ENCODE peak calls at places on chromosomes 7 and 10, in eight cellular contexts. I is cardiac muscle cell, F is fibroblast of lung, E is GM20000, Y is heart right ventricle, G is hepatocyte, A is left ventricle myocardium inferior, T is body of pancreas. O is an unnamed sample.

GRCh38 chr7:42843209-42843800 is 68.6 kb downstream of the C7orf25 start:
- DNase-seq in I (peak), F (peak), E (peak), Y (peak), G (peak), A (peak), T (peak), O (peak)

GRCh38 chr7:135217645-135218509 is 6.6 kb upstream of the WDR91 start:
- DNase-seq in I (no peak), F (no peak), E (no peak), Y (no peak), G (peak), A (no peak), T (peak), O (no peak)

GRCh38 chr7:66894463-66895080 is 26.5 kb upstream of the TMEM248 start:
- DNase-seq in I (peak), F (peak), E (peak), Y (no peak), G (peak), A (no peak), T (no peak), O (no peak)

GRCh38 chr7:154646126-154647013 is 356.6 kb downstream of the PAXIP1 start:
- DNase-seq in I (no peak), F (peak), E (no peak), Y (no peak), G (no peak), A (no peak), T (no peak), O (no peak)

GRCh38 chr10:107160866-107161265 is 3.6 kb downstream of the SORCS1 start:
- DNase-seq in I (no peak), F (no peak), E (no peak), Y (no peak), G (no peak), A (no peak), T (no peak), O (no peak)

GRCh38 chr10:99920486-99920885 is 89.3 kb downstream of the DNMBP start:
- DNase-seq in I (no peak), F (no peak), E (no peak), Y (no peak), G (no peak), A (no peak), T (peak), O (no peak)

GRCh38 chr10:119667562-119668328 is 16.6 kb downstream of the BAG3 start:
- DNase-seq in I (peak), F (peak), E (no peak), Y (peak), G (peak), A (peak), T (peak), O (no peak)

GRCh38 chr10:36888925-36889573 is 236.3 kb upstream of the ANKRD30A start:
- DNase-seq in I (peak), F (no peak), E (peak), Y (no peak), G (peak), A (no peak), T (peak), O (peak)

GRCh38 chr7:47441796-47442744 is 139.8 kb downstream of the TNS3 start:
- DNase-seq in I (peak), F (peak), E (no peak), Y (no peak), G (no peak), A (no peak), T (no peak), O (no peak)

GRCh38 chr7:147774461-147774860 is 816.1 kb upstream of the C7orf33 start:
- DNase-seq in I (no peak), F (no peak), E (no peak), Y (no peak), G (no peak), A (no peak), T (no peak), O (no peak)

GRCh38 chr10:46001187-46001756 is 29.0 kb downstream of the TIMM23 start:
- DNase-seq in I (no peak), F (no peak), E (no peak), Y (no peak), G (no peak), A (no peak), T (no peak), O (no peak)

GRCh38 chr10:49280001-49280408 is 19.0 kb upstream of the C10orf71 start:
- DNase-seq in I (peak), F (peak), E (no peak), Y (no peak), G (no peak), A (no peak), T (no peak), O (peak)

GRCh38 chr10:21673668-21674067 is 139.6 kb downstream of the MLLT10 start:
- DNase-seq in I (no peak), F (no peak), E (no peak), Y (no peak), G (no peak), A (no peak), T (no peak), O (no peak)

GRCh38 chr10:102118867-102119266 is 1.3 kb downstream of the LDB1 start:
- DNase-seq in I (peak), F (peak), E (no peak), Y (peak), G (no peak), A (no peak), T (peak), O (peak)

GRCh38 chr7:151100921-151101320 is 14.6 kb downstream of the AGAP3 start:
- DNase-seq in I (no peak), F (no peak), E (no peak), Y (no peak), G (no peak), A (no peak), T (no peak), O (no peak)

GRCh38 chr10:117477961-117478670 is 64.4 kb upstream of the EMX2 start:
- DNase-seq in I (peak), F (peak), E (no peak), Y (no peak), G (peak), A (no peak), T (no peak), O (no peak)

GRCh38 chr10:106189254-106189653 is 975.3 kb downstream of the SORCS1 start:
- DNase-seq in I (peak), F (peak), E (peak), Y (no peak), G (peak), A (no peak), T (peak), O (peak)

GRCh38 chr7:147519062-147519461 is 1071.5 kb upstream of the C7orf33 start:
- DNase-seq in I (peak), F (no peak), E (no peak), Y (no peak), G (peak), A (no peak), T (no peak), O (no peak)

GRCh38 chr10:100890696-100891271 is 22.0 kb upstream of the SLF2 start:
- DNase-seq in I (peak), F (peak), E (no peak), Y (no peak), G (peak), A (no peak), T (no peak), O (no peak)

GRCh38 chr10:3889961-3890522 is 105.0 kb upstream of the KLF6 start:
- DNase-seq in I (peak), F (peak), E (no peak), Y (no peak), G (peak), A (no peak), T (no peak), O (no peak)

GRCh38 chr10:36538945-36539586 is 586.3 kb upstream of the ANKRD30A start:
- DNase-seq in I (peak), F (peak), E (no peak), Y (no peak), G (peak), A (no peak), T (no peak), O (no peak)

GRCh38 chr7:23593706-23594105 is 3.5 kb upstream of the CCDC126 start:
- DNase-seq in I (no peak), F (no peak), E (peak), Y (no peak), G (no peak), A (no peak), T (no peak), O (peak)

GRCh38 chr7:98202367-98203195 is 8.7 kb upstream of the BHLHA15 start:
- DNase-seq in I (no peak), F (no peak), E (peak), Y (no peak), G (no peak), A (no peak), T (no peak), O (peak)

GRCh38 chr7:30028749-30029635 is 780 bp downstream of the PLEKHA8 start:
- DNase-seq in I (peak), F (peak), E (peak), Y (peak), G (peak), A (peak), T (peak), O (peak)

GRCh38 chr7:149199234-149199990 is 4.1 kb downstream of the ZNF282 start:
- DNase-seq in I (no peak), F (peak), E (no peak), Y (no peak), G (no peak), A (no peak), T (no peak), O (no peak)

GRCh38 chr7:104901239-104901638 is 112.8 kb upstream of the KMT2E start:
- DNase-seq in I (no peak), F (no peak), E (no peak), Y (no peak), G (no peak), A (no peak), T (no peak), O (no peak)

GRCh38 chr10:129945941-129946760 is 17.9 kb downstream of the EBF3 start:
- DNase-seq in I (peak), F (no peak), E (no peak), Y (no peak), G (no peak), A (peak), T (no peak), O (no peak)

GRCh38 chr7:105759670-105760548 is 116.5 kb downstream of the ATXN7L1 start:
- DNase-seq in I (peak), F (peak), E (no peak), Y (peak), G (peak), A (no peak), T (peak), O (peak)

GRCh38 chr10:103598654-103599115 is 105.2 kb downstream of the NEURL1 start:
- DNase-seq in I (peak), F (peak), E (peak), Y (no peak), G (peak), A (no peak), T (peak), O (peak)

GRCh38 chr10:624605-625334 is 64.7 kb downstream of the DIP2C start:
- DNase-seq in I (peak), F (peak), E (no peak), Y (peak), G (peak), A (peak), T (peak), O (no peak)

GRCh38 chr7:45923290-45923689 is 2.2 kb upstream of the IGFBP3 start:
- DNase-seq in I (peak), F (peak), E (peak), Y (peak), G (peak), A (peak), T (peak), O (peak)

GRCh38 chr10:14422431-14422830 is 91.7 kb upstream of the FRMD4A start:
- DNase-seq in I (no peak), F (no peak), E (no peak), Y (no peak), G (no peak), A (no peak), T (no peak), O (no peak)

GRCh38 chr10:35236739-35237138 is 99.6 kb upstream of the CCNY start:
- DNase-seq in I (peak), F (peak), E (no peak), Y (no peak), G (peak), A (no peak), T (no peak), O (no peak)

GRCh38 chr7:153847828-153848227 is 204.4 kb upstream of the DPP6 start:
- DNase-seq in I (no peak), F (no peak), E (no peak), Y (no peak), G (no peak), A (no peak), T (no peak), O (no peak)

GRCh38 chr7:45092100-45092930 is 3.5 kb upstream of the NACAD start:
- DNase-seq in I (no peak), F (peak), E (no peak), Y (no peak), G (no peak), A (no peak), T (no peak), O (no peak)

GRCh38 chr10:13721486-13721885 is 134.7 kb downstream of the PRPF18 start:
- DNase-seq in I (no peak), F (no peak), E (no peak), Y (no peak), G (no peak), A (no peak), T (no peak), O (no peak)

GRCh38 chr10:103835121-103836045 is 20.0 kb downstream of the SH3PXD2A start:
- DNase-seq in I (peak), F (peak), E (no peak), Y (peak), G (peak), A (peak), T (peak), O (no peak)

GRCh38 chr10:92074126-92074887 is 150.7 kb downstream of the BTAF1 start:
- DNase-seq in I (peak), F (no peak), E (no peak), Y (no peak), G (no peak), A (no peak), T (no peak), O (no peak)
- TF ChIP-seq CTCF in I (peak), F (no peak), E (no peak), Y (no peak), G (no peak), A (peak), T (peak), O (peak)

GRCh38 chr10:127815147-127815546 is 77.6 kb downstream of the CLRN3 start:
- DNase-seq in I (no peak), F (no peak), E (no peak), Y (no peak), G (no peak), A (no peak), T (no peak), O (no peak)
- TF ChIP-seq CTCF in I (peak), F (no peak), E (no peak), Y (no peak), G (peak), A (no peak), T (no peak), O (no peak)

GRCh38 chr7:2607122-2607912 is 24.5 kb upstream of the TTYH3 start:
- DNase-seq in I (peak), F (no peak), E (peak), Y (peak), G (no peak), A (peak), T (peak), O (no peak)

GRCh38 chr7:2610898-2611297 is 20.9 kb upstream of the TTYH3 start:
- DNase-seq in I (no peak), F (no peak), E (peak), Y (no peak), G (no peak), A (no peak), T (no peak), O (no peak)

GRCh38 chr7:2610466-2610865 is 21.3 kb upstream of the TTYH3 start:
- DNase-seq in I (no peak), F (no peak), E (peak), Y (no peak), G (no peak), A (no peak), T (no peak), O (no peak)

GRCh38 chr7:2607913-2608899 is 23.6 kb upstream of the TTYH3 start:
- DNase-seq in I (no peak), F (no peak), E (peak), Y (no peak), G (no peak), A (no peak), T (no peak), O (no peak)

GRCh38 chr7:2609001-2609411 is 22.8 kb upstream of the TTYH3 start:
- DNase-seq in I (peak), F (no peak), E (peak), Y (no peak), G (peak), A (no peak), T (no peak), O (peak)
- TF ChIP-seq CTCF in I (peak), F (peak), E (peak), Y (peak), G (peak), A (no peak), T (peak), O (peak)

GRCh38 chr7:141272417-141272816 is 198.6 kb downstream of the TMEM178B start:
- DNase-seq in I (no peak), F (no peak), E (no peak), Y (no peak), G (no peak), A (no peak), T (no peak), O (no peak)
- TF ChIP-seq CTCF in I (no peak), F (no peak), E (no peak), Y (no peak), G (no peak), A (peak), T (no peak), O (no peak)

GRCh38 chr7:32089678-32090077 is 19.5 kb upstream of the PDE1C start:
- DNase-seq in I (peak), F (peak), E (no peak), Y (no peak), G (no peak), A (no peak), T (no peak), O (no peak)
- TF ChIP-seq CTCF in I (no peak), F (no peak), E (no peak), Y (no peak), G (no peak), A (no peak), T (no peak), O (no peak)

GRCh38 chr10:66917104-66917503 is 8.7 kb upstream of the LRRTM3 start:
- DNase-seq in I (peak), F (no peak), E (no peak), Y (no peak), G (no peak), A (no peak), T (no peak), O (no peak)
- TF ChIP-seq CTCF in I (no peak), F (peak), E (no peak), Y (no peak), G (peak), A (no peak), T (no peak), O (no peak)

DNA sequence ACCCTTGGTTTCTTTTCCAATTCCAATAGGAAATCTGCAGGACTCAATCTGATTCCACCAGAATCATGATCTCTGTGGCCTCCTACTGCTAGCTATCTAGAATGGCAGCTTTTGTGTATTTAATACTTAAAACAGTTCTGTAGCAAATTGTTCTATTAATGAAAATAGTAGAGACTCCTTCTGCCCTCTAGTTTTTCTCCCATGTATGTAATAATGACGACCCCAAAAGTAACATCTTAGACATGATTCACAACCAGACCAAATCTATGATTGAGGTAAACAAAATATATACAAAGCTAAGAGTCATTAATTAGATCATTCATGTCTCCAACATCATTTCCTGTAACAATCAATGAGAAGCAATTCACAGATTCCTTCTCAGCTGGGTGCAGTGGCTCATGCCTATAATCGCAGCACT is 259.1 kb upstream of the MKLN1 start:
- DNase-seq in I (peak), F (peak), E (no peak), Y (no peak), G (no peak), A (no peak), T (no peak), O (no peak)
- TF ChIP-seq CTCF in I (peak), F (peak), E (no peak), Y (peak), G (peak), A (peak), T (peak), O (no peak)

DNA sequence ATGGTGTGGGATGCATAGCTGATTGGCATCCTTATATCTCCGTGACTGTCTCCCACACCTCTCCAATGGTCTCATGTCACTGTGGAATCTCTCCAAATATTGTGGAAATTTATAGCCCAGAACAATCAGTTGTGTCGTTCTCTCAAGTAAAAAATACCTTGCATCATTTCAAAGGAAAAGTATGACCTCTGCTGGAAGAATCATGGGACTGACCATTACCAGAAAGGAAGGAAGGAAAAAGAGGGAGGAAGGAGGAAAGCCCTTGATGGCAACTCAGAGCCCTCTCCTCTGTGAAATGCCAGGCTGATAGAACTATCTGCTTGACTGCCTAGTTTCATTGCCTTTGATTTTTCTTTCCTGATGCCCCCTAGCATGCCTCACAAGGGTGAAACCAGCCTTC is 76.3 kb downstream of the FOXI2 start:
- DNase-seq in I (no peak), F (no peak), E (no peak), Y (no peak), G (no peak), A (no peak), T (no peak), O (no peak)
- TF ChIP-seq CTCF in I (no peak), F (no peak), E (no peak), Y (peak), G (peak), A (peak), T (no peak), O (no peak)

O was measured in activated CD8-positive, alpha-beta T cell treated with anti-CD3 and anti-CD28 coated beads for 36 hours.